ENCODE peak calls at places on chromosomes 16 and 17, in five cellular contexts. Y is tibial artery; G is CD4-positive, alpha-beta memory T cell; X is effector memory CD4-positive, alpha-beta T cell; D is mammary epithelial cell. B is an unnamed sample.

GRCh38 chr16:65200857-65201256 is 79.0 kb upstream of the CDH11 start:
- DNase-seq in G (no peak), Y (no peak), D (no peak), X (no peak), B (no peak)

GRCh38 chr17:57442914-57443571 is 186.7 kb downstream of the MSI2 start:
- DNase-seq in D (peak; percentile 70), Y (no peak), G (peak; percentile 41), X (no peak), B (no peak)

GRCh38 chr17:9402590-9403199 is 172.9 kb downstream of the STX8 start:
- DNase-seq in G (peak; percentile 8), X (no peak), D (no peak), Y (no peak), B (no peak)

GRCh38 chr16:61858996-61859395 is 177.2 kb downstream of the CDH8 start:
- DNase-seq in X (no peak), Y (no peak), D (no peak), G (no peak), B (no peak)

GRCh38 chr17:56158344-56158743 is 5.1 kb downstream of the ANKFN1 start:
- DNase-seq in X (no peak), Y (no peak), G (no peak), D (no peak), B (no peak)

GRCh38 chr17:40366861-40367518 is 2.5 kb upstream of the GJD3 start:
- DNase-seq in Y (no peak), G (no peak), X (no peak), D (no peak), B (no peak)

GRCh38 chr16:72848759-72849664 is 198.9 kb downstream of the ZFHX3 start:
- DNase-seq in G (no peak), D (peak; percentile 81), X (no peak), Y (peak; percentile 98), B (no peak)

GRCh38 chr17:40355123-40355803 is 9.3 kb downstream of the GJD3 start:
- DNase-seq in Y (peak; percentile 89), X (peak; percentile 52), G (peak; percentile 70), D (no peak), B (peak; percentile 65)

GRCh38 chr17:31830971-31831755 is 27.9 kb downstream of the COPRS start:
- DNase-seq in D (no peak), X (no peak), Y (no peak), G (no peak), B (no peak)

GRCh38 chr17:48718162-48718780 is 4.0 kb downstream of the PRAC1 start:
- DNase-seq in D (no peak), G (no peak), Y (no peak), X (no peak), B (no peak)

GRCh38 chr17:49915260-49915659 is 53.7 kb upstream of the DLX4 start:
- DNase-seq in Y (no peak), G (no peak), D (no peak), X (no peak), B (no peak)

DNA sequence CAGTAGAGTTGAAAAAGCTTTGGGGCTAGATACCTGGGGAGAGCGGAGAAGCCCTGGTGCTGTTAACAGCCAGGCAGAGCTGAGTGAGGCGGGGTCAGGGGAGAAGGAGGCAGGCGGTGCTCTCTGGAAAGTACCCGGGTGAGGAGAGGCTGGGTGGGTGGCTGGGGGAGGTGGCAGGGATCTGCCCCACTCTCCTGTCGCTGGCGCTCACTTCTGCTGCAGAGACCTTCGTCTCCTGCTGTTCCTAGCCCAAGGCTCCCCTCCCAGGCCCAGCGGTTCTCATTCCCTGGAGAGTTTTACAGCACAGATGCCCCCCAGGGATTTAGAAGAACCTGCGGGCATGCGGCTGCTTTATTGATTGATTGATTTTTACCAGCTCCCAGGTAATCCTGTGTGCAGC is 302.8 kb downstream of the IRF8 start:
- DNase-seq in X (no peak), G (no peak), Y (no peak), D (no peak), B (no peak)
- H3K9me3 ChIP-seq in X (no peaks in the 10 kb centered on the region), G (no peaks in the 10 kb centered on the region), Y (no peaks in the 10 kb centered on the region), D (no peaks in the 10 kb centered on the region), B (no peaks in the 10 kb centered on the region)

DNA sequence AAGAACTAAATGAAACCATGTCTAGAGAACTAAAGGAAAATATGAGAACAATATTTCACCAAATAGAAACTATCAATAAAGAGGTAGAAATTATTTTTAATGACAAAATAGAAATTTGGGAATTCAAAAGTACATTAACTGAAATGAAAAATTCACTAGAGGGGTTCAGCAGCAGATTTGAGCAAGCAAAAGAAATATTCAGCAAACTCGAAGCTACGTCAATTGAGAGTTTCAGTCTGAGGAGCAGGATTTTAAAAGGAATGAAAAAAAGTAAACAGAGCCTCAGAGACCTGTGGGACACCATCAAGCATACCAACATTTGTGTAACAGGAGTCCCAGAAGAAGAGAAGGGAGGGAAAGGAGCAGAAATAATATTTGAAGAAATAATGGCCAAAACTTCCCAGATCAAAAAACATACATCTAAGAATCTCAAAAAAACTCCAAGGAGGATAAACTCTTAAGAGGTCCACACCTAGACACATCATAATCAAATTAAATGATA is 38.3 kb downstream of the ZFP90 start:
- DNase-seq in Y (no peak), D (no peak), G (no peak), X (no peak), B (no peak)
- H3K9me3 ChIP-seq in Y (peaks cover 67% of the 10 kb centered on the region), D (peaks cover 30% of the 10 kb centered on the region), G (peaks cover 36% of the 10 kb centered on the region), X (peaks cover 20% of the 10 kb centered on the region), B (peaks cover 20% of the 10 kb centered on the region)

GRCh38 chr16:35148748-35149147 is 1689.3 kb downstream of the TP53TG3F start:
- DNase-seq in D (no peak), X (no peak), Y (no peak), G (no peak), B (no peak)
- H3K9me3 ChIP-seq in D (peaks cover 19% of the 10 kb centered on the region), X (peaks cover 5% of the 10 kb centered on the region), Y (peaks cover 19% of the 10 kb centered on the region), G (peaks cover 10% of the 10 kb centered on the region), B (no peaks in the 10 kb centered on the region)

GRCh38 chr17:2700031-2700490 is 11.5 kb downstream of the CLUH start:
- DNase-seq in D (no peak), G (no peak), Y (peak; percentile 55), X (no peak), B (no peak)
- H3K9me3 ChIP-seq in D (no peaks in the 10 kb centered on the region), G (no peaks in the 10 kb centered on the region), Y (no peaks in the 10 kb centered on the region), X (no peaks in the 10 kb centered on the region), B (no peaks in the 10 kb centered on the region)

GRCh38 chr17:78678711-78679110 is 101.5 kb upstream of the DNAH17 start:
- DNase-seq in X (no peak), G (no peak), Y (no peak), D (no peak), B (no peak)

GRCh38 chr17:78675836-78676235 is 98.6 kb upstream of the DNAH17 start:
- DNase-seq in G (no peak), X (no peak), D (no peak), Y (no peak), B (no peak)

GRCh38 chr17:78678220-78678554 is 101.0 kb upstream of the DNAH17 start:
- DNase-seq in G (no peak), D (no peak), Y (no peak), X (no peak), B (no peak)

GRCh38 chr17:78676415-78677302 is 99.5 kb upstream of the DNAH17 start:
- DNase-seq in G (no peak), D (no peak), Y (no peak), X (no peak), B (no peak)

DNA sequence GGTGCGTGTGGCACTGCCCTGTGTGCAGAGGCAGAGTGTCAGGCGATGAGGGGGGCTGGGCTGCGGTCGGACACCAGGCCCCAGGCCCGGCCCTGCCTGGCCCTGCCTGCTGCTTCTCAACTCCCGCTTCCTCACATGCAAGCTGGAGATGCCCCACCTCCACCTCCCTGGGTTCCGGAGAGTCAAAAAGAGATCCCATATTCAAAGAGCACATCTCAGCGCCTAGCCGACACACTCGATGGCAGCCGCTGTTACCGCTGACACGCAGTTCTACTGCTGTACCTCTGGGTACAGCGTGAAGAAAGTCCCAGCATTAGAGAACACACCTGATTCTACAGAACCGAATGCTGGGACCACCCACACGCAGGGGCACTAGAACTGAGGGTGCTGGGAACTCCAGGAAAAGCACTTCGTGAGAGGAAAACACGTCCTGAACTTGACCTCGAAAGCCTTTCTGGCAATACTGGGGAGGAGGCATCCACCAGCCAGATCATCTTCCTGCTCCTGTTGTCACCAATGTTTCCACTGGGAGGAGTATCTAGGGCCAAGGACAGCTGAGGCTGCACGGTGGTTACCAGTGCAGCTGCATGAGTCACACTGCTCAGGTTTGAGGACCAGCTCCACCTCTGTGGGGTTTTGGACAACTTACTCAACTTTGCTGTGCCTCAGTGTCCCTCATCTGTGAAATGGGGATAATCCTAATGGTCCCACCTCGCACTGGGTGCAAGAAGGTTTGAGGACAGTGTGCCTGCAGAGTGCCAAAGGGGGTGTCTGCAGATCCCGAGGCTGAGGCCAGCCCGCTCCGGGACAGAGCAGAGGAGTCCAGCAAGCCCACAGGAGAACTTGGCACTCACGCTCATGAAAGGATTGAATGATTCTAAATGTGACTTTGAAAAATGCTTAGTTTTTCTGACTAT is 100.4 kb upstream of the DNAH17 start:
- DNase-seq in G (no peak), D (no peak), X (no peak), Y (no peak), B (no peak)
- H3K9me3 ChIP-seq in G (no peaks in the 10 kb centered on the region), D (no peaks in the 10 kb centered on the region), X (no peaks in the 10 kb centered on the region), Y (no peaks in the 10 kb centered on the region), B (no peaks in the 10 kb centered on the region)

GRCh38 chr16:19900590-19900989 is 15.9 kb upstream of the GPRC5B start:
- DNase-seq in D (no peak), X (no peak), G (no peak), Y (no peak), B (no peak)
- H3K9me3 ChIP-seq in D (no peaks in the 10 kb centered on the region), X (no peaks in the 10 kb centered on the region), G (no peaks in the 10 kb centered on the region), Y (no peaks in the 10 kb centered on the region), B (no peaks in the 10 kb centered on the region)

GRCh38 chr16:35398208-35398607 is 1938.8 kb downstream of the TP53TG3F start:
- DNase-seq in D (no peak), Y (no peak), X (no peak), G (no peak), B (no peak)
- H3K9me3 ChIP-seq in D (peaks cover 6% of the 10 kb centered on the region), Y (no peaks in the 10 kb centered on the region), X (peaks cover 7% of the 10 kb centered on the region), G (peaks cover 14% of the 10 kb centered on the region), B (peaks cover 4% of the 10 kb centered on the region)

GRCh38 chr16:24381470-24382118 is 125.5 kb downstream of the CACNG3 start:
- DNase-seq in X (no peak), D (no peak), Y (no peak), G (no peak), B (no peak)

GRCh38 chr16:24378999-24379398 is 122.9 kb downstream of the CACNG3 start:
- DNase-seq in X (no peak), D (no peak), Y (no peak), G (no peak), B (no peak)

DNA sequence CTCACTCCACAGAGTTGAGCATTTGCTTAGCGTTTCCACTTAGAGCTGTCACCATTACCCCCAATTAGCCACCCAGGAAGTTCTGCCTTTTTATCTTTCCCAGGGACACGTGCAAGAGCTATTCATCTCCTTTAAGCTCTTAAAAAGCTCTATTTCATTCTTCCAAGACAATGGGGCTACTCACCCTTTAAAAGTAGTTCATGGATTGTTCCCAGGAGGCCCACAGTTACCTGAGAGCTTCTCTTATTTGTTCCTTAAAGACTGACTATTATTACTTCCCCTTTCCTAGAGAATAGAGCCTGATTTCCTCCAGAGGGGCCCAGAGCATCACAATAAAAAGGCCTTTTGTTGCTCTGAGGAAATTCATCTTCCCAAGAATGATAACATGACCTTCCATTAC is 126.8 kb downstream of the CACNG3 start:
- DNase-seq in D (no peak), G (no peak), X (no peak), Y (no peak), B (no peak)
- H3K9me3 ChIP-seq in D (peaks cover 11% of the 10 kb centered on the region), G (peaks cover 9% of the 10 kb centered on the region), X (peaks cover 3% of the 10 kb centered on the region), Y (peaks cover 32% of the 10 kb centered on the region), B (peaks cover 3% of the 10 kb centered on the region)

GRCh38 chr16:34743115-34743514 is 1283.7 kb downstream of the TP53TG3F start:
- DNase-seq in X (no peak), D (no peak), G (no peak), Y (no peak), B (no peak)
- H3K9me3 ChIP-seq in X (peaks cover 4% of the 10 kb centered on the region), D (peaks cover 71% of the 10 kb centered on the region), G (peaks cover 5% of the 10 kb centered on the region), Y (peaks cover 22% of the 10 kb centered on the region), B (peaks cover 19% of the 10 kb centered on the region)